ENCODE peak calls at places on chromosomes 6 and 20, in seven cellular contexts. D, C, R, H, Y, V and J are unnamed samples.

GRCh38 chr6:32816746-32817204 is at the start of gene HLA-DOB:
- DNase-seq in H (no peak), R (no peak), C (peak; percentile 10), D (peak; percentile 59), V (no peak), Y (peak; percentile 25), J (no peak)

GRCh38 chr6:157768304-157768703 is 54.7 kb upstream of the SNX9 start:
- DNase-seq in V (no peak), R (no peak), C (no peak), H (no peak), Y (no peak), D (peak; percentile 51), J (no peak)

GRCh38 chr6:149895702-149896310 is 2.1 kb downstream of the RAET1E start:
- DNase-seq in H (peak; percentile 67), Y (no peak), C (peak; percentile 62), R (no peak), V (no peak), D (no peak), J (peak; percentile 72)

GRCh38 chr6:63821442-63821841 is 185.8 kb downstream of the PHF3 start:
- DNase-seq in Y (no peak), D (no peak), H (no peak), V (no peak), R (no peak), C (peak; percentile 55), J (no peak)

GRCh38 chr20:36462440-36463211 is 78.7 kb upstream of the MYL9 start:
- DNase-seq in C (peak; percentile 60), V (peak; percentile 67), H (peak; percentile 67), R (peak; percentile 32), D (peak; percentile 48), Y (no peak), J (peak; percentile 80)

GRCh38 chr20:63847374-63848002 is 13.8 kb upstream of the ABHD16B start:
- DNase-seq in H (no peak), V (peak; percentile 74), D (no peak), R (peak; percentile 70), C (no peak), Y (peak; percentile 72), J (no peak)

GRCh38 chr6:16901777-16902176 is 140.5 kb upstream of the ATXN1 start:
- DNase-seq in R (no peak), Y (no peak), C (peak; percentile 61), V (peak; percentile 43), D (no peak), H (peak; percentile 65), J (no peak)

GRCh38 chr20:55415567-55416142 is 589.7 kb downstream of the CBLN4 start:
- DNase-seq in Y (peak; percentile 65), H (no peak), R (no peak), V (no peak), C (no peak), D (no peak), J (no peak)

GRCh38 chr6:136709429-136709828 is 82.8 kb downstream of the MAP3K5 start:
- DNase-seq in V (no peak), R (no peak), D (no peak), C (no peak), Y (no peak), H (no peak), J (no peak)

GRCh38 chr6:114049367-114049966 is 78.5 kb upstream of the HDAC2 start:
- DNase-seq in V (no peak), R (peak; percentile 29), C (peak; percentile 23), Y (peak; percentile 53), D (no peak), H (no peak), J (no peak)

GRCh38 chr6:156395276-156395675 is 381.9 kb upstream of the ARID1B start:
- DNase-seq in V (no peak), Y (no peak), R (peak; percentile 11), C (no peak), H (no peak), D (peak; percentile 36), J (no peak)

GRCh38 chr6:89243331-89243629 is 26.1 kb upstream of the GABRR1 start:
- DNase-seq in Y (no peak), V (no peak), H (no peak), C (no peak), R (no peak), D (no peak), J (no peak)

GRCh38 chr6:142819603-142820335 is 125.2 kb downstream of the HIVEP2 start:
- DNase-seq in D (peak; percentile 69), C (peak; percentile 65), Y (peak; percentile 28), H (no peak), R (peak; percentile 40), V (no peak), J (no peak)

GRCh38 chr6:81241717-81242116 is 510.8 kb downstream of the TENT5A start:
- DNase-seq in H (no peak), C (peak; percentile 49), R (no peak), Y (peak; percentile 33), V (no peak), D (no peak), J (no peak)

GRCh38 chr6:3327403-3327802 is 68.7 kb downstream of the PSMG4 start:
- DNase-seq in R (no peak), Y (no peak), C (no peak), D (no peak), H (no peak), V (no peak), J (no peak)

GRCh38 chr6:3330199-3330598 is 71.5 kb downstream of the PSMG4 start:
- DNase-seq in H (no peak), Y (no peak), V (no peak), D (no peak), R (no peak), C (no peak), J (no peak)

GRCh38 chr6:3329491-3330051 is 70.8 kb downstream of the PSMG4 start:
- DNase-seq in R (no peak), D (no peak), C (no peak), Y (no peak), V (no peak), H (no peak), J (no peak)

GRCh38 chr6:3328145-3328544 is 69.4 kb downstream of the PSMG4 start:
- DNase-seq in Y (no peak), D (no peak), H (no peak), C (peak; percentile 52), V (no peak), R (no peak), J (no peak)

DNA sequence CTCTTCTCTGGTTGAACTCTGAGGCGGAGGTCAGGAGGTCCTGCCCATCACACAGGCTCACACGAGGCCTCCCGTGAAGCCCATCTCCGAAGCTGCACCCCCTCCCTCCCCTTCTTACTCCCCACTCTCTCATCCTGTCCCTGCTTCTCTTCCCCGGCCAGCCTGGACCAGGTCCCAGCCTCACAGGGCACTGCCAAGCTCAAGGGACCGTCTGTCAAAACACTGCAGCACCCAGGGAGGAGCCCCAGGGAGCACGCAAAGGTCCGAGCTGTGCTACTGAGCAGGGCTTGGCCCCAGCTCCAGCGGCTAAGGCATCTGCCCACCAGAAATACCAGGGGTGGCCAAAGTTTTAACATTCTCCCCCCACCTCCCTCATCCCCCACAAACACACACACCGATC is 70.0 kb downstream of the PSMG4 start:
- DNase-seq in V (no peak), D (no peak), R (no peak), C (no peak), Y (no peak), H (no peak), J (no peak)
- H3K36me3 ChIP-seq in V (no peaks in the 10 kb centered on the region), D (no peaks in the 10 kb centered on the region), R (no peaks in the 10 kb centered on the region), C (no peaks in the 10 kb centered on the region), Y (no peaks in the 10 kb centered on the region), H (no peaks in the 10 kb centered on the region), J (no peaks in the 10 kb centered on the region)

DNA sequence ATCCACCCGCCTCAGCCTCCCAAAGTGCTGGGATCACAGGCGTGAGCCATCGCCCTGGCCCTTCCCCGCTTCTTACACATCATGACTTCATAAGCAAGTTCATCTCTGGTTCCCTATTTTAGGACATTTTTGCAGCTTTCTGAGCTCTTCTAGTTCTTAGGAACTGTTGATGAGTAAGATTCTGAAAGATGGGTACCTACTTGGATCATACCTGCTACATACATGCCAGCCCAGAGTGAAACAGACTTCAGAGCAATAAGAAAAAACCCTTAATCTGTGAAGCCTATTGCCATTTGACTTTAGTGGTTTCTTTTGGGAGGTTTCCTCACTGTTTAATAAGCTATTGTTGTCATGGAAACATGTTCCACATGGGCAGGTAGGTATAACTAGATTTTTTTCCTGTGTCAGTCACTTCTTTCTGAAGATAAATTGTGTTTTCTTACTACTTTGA is 27.9 kb upstream of the TMEM217 start:
- DNase-seq in D (peak; percentile 52), V (no peak), Y (no peak), R (no peak), C (no peak), H (no peak), J (no peak)
- H3K36me3 ChIP-seq in D (peaks cover 13% of the 10 kb centered on the region), V (no peaks in the 10 kb centered on the region), Y (peaks cover 6% of the 10 kb centered on the region), R (peaks cover 20% of the 10 kb centered on the region), C (peaks cover 46% of the 10 kb centered on the region), H (no peaks in the 10 kb centered on the region), J (peaks cover 6% of the 10 kb centered on the region)

GRCh38 chr6:164991573-164991972 is 317.8 kb downstream of the C6orf118 start:
- DNase-seq in Y (no peak), V (no peak), D (no peak), H (no peak), R (no peak), C (no peak), J (no peak)

DNA sequence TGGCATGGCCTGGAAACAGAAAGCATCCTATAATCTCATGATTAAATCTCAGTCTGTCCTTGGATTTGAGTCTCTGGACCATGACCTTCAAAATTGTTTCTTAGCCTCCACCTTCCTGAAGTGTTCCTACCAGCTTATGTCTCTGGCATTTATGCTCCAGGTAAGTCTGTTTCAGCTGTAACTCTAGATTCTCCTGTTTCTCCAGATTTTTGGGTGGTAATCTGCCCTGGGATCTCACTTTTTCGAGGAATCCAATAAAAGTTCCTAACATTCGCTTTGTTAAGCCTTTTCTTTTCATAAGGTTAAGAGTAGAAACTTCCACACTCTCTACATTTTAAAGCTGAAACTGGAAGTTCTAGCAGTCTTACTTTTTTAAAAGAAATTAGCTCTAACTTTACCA is 318.5 kb downstream of the C6orf118 start:
- DNase-seq in Y (no peak), V (no peak), H (no peak), C (no peak), D (no peak), R (no peak), J (no peak)
- H3K36me3 ChIP-seq in Y (no peaks in the 10 kb centered on the region), V (no peaks in the 10 kb centered on the region), H (no peaks in the 10 kb centered on the region), C (no peaks in the 10 kb centered on the region), D (no peaks in the 10 kb centered on the region), R (no peaks in the 10 kb centered on the region), J (no peaks in the 10 kb centered on the region)

GRCh38 chr6:8086755-8087306 is 15.5 kb downstream of the EEF1E1 start:
- DNase-seq in D (no peak), C (no peak), H (no peak), R (no peak), Y (peak; percentile 31), V (no peak), J (no peak)

GRCh38 chr6:8085053-8085511 is 17.3 kb downstream of the EEF1E1 start:
- DNase-seq in C (peak; percentile 95), Y (peak; percentile 89), H (peak; percentile 86), D (no peak), R (peak; percentile 32), V (no peak), J (no peak)

GRCh38 chr6:8088886-8089285 is 13.5 kb downstream of the EEF1E1 start:
- DNase-seq in R (no peak), D (no peak), C (no peak), Y (no peak), H (no peak), V (no peak), J (no peak)

GRCh38 chr6:8090650-8091049 is 11.7 kb downstream of the EEF1E1 start:
- DNase-seq in Y (no peak), R (no peak), D (no peak), H (no peak), C (no peak), V (no peak), J (no peak)

DNA sequence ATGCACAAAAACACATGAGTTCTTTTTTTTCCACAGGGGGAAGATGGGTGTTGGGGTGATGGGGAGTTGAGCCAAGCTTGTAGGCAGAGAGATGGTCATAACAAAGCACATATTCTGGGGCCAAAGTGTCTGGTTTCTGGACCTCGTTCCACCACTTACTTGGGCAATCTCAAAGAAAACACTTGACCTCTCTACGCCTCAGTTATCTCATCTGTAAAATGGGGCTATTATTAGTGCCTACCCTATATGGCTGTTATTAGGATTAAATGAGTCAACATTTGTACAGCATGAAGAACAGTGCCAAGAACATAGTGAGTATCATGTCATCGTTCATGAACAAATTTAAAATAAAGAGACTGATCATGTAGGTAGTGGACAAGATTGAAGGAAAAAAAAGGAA is 14.5 kb downstream of the EEF1E1 start:
- DNase-seq in D (no peak), H (no peak), V (no peak), R (no peak), Y (no peak), C (no peak), J (no peak)
- H3K36me3 ChIP-seq in D (peaks cover 19% of the 10 kb centered on the region), H (no peaks in the 10 kb centered on the region), V (no peaks in the 10 kb centered on the region), R (peaks cover 40% of the 10 kb centered on the region), Y (peaks cover 7% of the 10 kb centered on the region), C (peaks cover 18% of the 10 kb centered on the region), J (peaks cover 6% of the 10 kb centered on the region)